ENCODE peak calls at places on chromosomes 4 and X, in four cellular contexts. G is H1, A is tibial nerve, U is A549. H is an unnamed sample.

GRCh38 chr4:153432971-153433752 is 33.0 kb upstream of the TMEM131L start:
- DNase-seq in G (peak; percentile 62), A (no peak), U (peak; percentile 5), H (peak; percentile 13)

GRCh38 chrX:104137496-104137895 is 19.3 kb downstream of the SLC25A53 start:
- DNase-seq in G (no peak), A (no peak), U (no peak), H (no peak)

GRCh38 chr4:109816894-109817293 is 1.3 kb downstream of the GAR1 start:
- DNase-seq in G (no peak), A (no peak), U (no peak), H (no peak)

GRCh38 chr4:16294455-16294854 is 68.2 kb upstream of the TAPT1 start:
- DNase-seq in G (no peak), A (no peak), U (no peak), H (no peak)

GRCh38 chr4:116925900-116926457 is 159.4 kb downstream of the TRAM1L1 start:
- DNase-seq in G (peak; percentile 71), A (no peak), U (no peak), H (no peak)

GRCh38 chr4:184097240-184097619 is 120.4 kb downstream of the ENPP6 start:
- DNase-seq in G (peak; percentile 91), A (peak; percentile 40), U (no peak), H (no peak)

GRCh38 chr4:168900080-168900479 is 110.0 kb downstream of the CBR4 start:
- DNase-seq in G (no peak), A (peak; percentile 40), U (no peak), H (no peak)

GRCh38 chr4:42655921-42656735 is 777 bp downstream of the ATP8A1 start:
- DNase-seq in G (peak; percentile 69), A (no peak), U (peak; percentile 3), H (no peak)

GRCh38 chrX:54413753-54414152 is 26.5 kb upstream of the TSR2 start:
- DNase-seq in G (no peak), A (no peak), U (no peak), H (no peak)

GRCh38 chr4:137531951-137532868 is at the start of gene PCDH18:
- DNase-seq in G (peak; percentile 68), A (peak; percentile 88), U (no peak), H (peak; percentile 4)

GRCh38 chr4:55256787-55257186 is 89.3 kb upstream of the SRD5A3 start:
- DNase-seq in G (no peak), A (no peak), U (no peak), H (no peak)

GRCh38 chr4:26110493-26110892 is 196.5 kb downstream of the SMIM20 start:
- DNase-seq in G (no peak), A (no peak), U (no peak), H (no peak)

GRCh38 chrX:107273795-107274194 is 67.4 kb downstream of the DNAAF6 start:
- DNase-seq in G (no peak), A (no peak), U (no peak), H (no peak)

GRCh38 chrX:54181196-54181953 is 1.7 kb downstream of the FAM120C start:
- DNase-seq in G (no peak), A (no peak), U (no peak), H (no peak)

GRCh38 chrX:81195712-81196111 is 6.0 kb downstream of the HMGN5 start:
- DNase-seq in G (peak; percentile 57), A (peak; percentile 14), U (peak; percentile 13), H (no peak)

GRCh38 chrX:122119361-122119760 is 1064.7 kb upstream of the GRIA3 start:
- DNase-seq in G (no peak), A (no peak), U (no peak), H (no peak)

GRCh38 chr4:7924570-7924969 is 15.1 kb downstream of the AFAP1 start:
- DNase-seq in G (no peak), A (no peak), U (no peak), H (no peak)

GRCh38 chr4:150886597-150886996 is 128.5 kb downstream of the LRBA start:
- DNase-seq in G (no peak), A (no peak), U (no peak), H (no peak)

GRCh38 chr4:85005865-85006377 is 39.4 kb upstream of the WDFY3 start:
- DNase-seq in G (no peak), A (no peak), U (no peak), H (no peak)

GRCh38 chr4:183634086-183634485 is 24.9 kb downstream of the RWDD4 start:
- DNase-seq in G (no peak), A (no peak), U (no peak), H (no peak)

GRCh38 chr4:166067915-166068314 is 194.9 kb downstream of the TLL1 start:
- DNase-seq in G (no peak), A (no peak), U (no peak), H (no peak)

GRCh38 chrX:41238543-41238942 is 95.4 kb upstream of the DDX3X start:
- DNase-seq in G (no peak), A (no peak), U (no peak), H (no peak)

GRCh38 chrX:12554206-12554605 is 237.0 kb upstream of the PRPS2 start:
- DNase-seq in G (no peak), A (no peak), U (no peak), H (no peak)

GRCh38 chr4:155807021-155807420 is 48.2 kb downstream of the GUCY1B1 start:
- DNase-seq in G (no peak), A (no peak), U (no peak), H (no peak)

GRCh38 chrX:104539081-104539480 is 26.9 kb upstream of the IL1RAPL2 start:
- DNase-seq in G (no peak), A (no peak), U (no peak), H (no peak)

GRCh38 chr4:23169598-23170311 is 477.0 kb downstream of the GBA3 start:
- DNase-seq in G (no peak), A (no peak), U (no peak), H (no peak)

GRCh38 chr4:76811604-76812412 is 86.1 kb downstream of the SOWAHB start:
- DNase-seq in G (no peak), A (no peak), U (no peak), H (no peak)

GRCh38 chr4:167578906-167579305 is 344.6 kb upstream of the SPOCK3 start:
- DNase-seq in G (no peak), A (no peak), U (no peak), H (no peak)

DNA sequence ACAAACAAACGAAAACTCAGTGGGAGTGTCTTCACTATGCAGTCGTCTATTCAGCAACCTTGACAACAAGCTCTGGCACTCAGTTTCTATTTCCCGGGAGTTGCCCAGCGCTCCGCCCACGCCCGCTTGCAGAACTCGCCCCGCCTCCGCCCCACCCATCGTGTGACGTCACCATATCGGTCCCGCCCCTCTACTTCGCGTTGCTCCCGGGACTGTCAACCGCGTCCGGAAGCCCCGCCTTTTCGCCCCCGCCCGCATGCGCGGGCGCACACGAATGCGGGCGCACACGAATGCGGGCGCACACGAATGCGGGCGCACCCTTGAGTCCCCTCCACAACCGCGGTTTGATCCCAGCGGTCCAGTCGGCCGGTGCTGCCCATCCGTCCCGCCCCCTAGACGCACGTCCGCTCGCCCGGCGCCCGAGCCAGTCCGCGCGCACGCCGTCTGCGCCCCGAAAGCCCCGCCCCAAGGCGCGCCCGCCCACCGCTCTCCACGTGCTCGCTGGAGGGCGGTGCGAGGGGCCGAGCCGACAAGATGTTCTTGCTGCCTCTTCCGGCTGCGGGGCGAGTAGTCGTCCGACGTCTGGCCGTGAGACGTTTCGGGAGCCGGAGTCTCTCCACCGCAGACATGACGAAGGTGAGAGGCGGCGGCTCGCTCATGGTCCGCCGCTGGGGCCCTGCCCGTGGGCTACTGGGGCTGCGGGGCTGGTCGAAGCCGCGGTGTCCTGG is at the start of gene LAP3:
- DNase-seq in G (peak; percentile 100), A (peak; percentile 99), U (peak; percentile 76), H (peak; percentile 84)
- TF ChIP-seq POLR2A in G (peak; percentile 89), A (peak; percentile 94), U (peak; percentile 83), H (no peak)

DNA sequence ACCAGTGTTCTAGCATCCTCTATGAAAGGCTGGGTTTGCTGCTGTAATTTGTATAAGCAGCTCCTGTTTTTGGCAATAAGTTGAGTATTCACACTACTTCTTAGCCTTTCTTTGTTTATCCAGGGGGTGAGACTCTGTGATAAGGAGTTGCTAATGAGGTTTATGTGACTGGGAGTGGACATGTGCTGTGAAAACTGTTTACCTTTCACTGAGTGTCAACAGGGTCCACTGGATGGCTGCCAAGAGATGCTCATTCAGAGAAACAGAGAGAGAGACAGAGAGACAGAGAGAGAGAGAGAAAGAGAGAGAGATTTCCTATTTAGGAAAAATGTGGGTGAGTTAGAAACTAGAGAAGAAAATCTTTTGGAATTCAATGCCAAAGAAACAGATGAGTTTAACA is 233.9 kb downstream of the CHIC2 start:
- DNase-seq in G (no peak), A (no peak), U (no peak), H (no peak)
- H3K9me3 ChIP-seq in G (peaks cover 49% of the 10 kb centered on the region), A (no peaks in the 10 kb centered on the region), U (peaks cover 12% of the 10 kb centered on the region), H (no peaks in the 10 kb centered on the region)

DNA sequence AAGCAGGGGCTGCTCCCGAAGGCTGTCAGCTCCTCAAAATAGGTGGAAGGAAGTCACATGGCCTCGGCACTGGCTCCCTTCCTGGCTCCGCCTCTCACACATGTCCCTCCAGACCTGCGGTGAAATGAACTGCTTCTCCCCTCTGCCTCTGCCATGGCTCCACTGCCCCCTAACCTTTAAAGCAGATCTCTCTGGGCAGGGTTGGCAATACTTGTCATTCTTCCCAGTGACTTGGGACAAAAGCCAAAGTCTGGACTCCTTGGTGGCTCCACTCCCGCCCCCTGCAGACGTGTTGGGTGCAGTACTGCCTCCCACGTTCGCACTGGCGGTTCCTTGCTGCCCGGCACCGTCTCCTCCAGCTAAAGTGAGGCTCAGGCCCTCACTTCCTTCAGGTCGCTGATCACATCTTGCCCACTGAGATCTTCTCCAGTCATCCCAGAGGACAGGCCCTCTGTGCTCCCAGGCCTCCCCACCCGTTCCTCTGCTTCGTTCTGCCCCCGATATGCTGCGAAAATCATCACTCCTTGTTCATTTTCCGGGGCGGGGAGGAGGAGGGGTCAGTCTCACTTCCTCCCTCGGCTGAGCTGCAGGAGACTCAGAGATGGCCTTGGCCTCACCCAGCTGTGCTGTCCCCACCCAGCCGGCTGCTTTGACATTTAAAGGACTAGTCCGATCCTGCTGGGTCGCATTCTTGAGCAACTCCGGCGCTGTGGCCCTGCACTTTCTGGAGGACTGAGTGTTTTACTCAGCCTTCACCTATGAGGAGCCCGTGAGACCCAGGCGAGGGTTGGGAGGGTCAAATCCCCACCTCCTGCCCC is 97.4 kb downstream of the PHKA2 start:
- DNase-seq in G (peak; percentile 59), A (peak; percentile 44), U (peak; percentile 52), H (no peak)
- TF ChIP-seq POLR2A in G (no peak), A (peak; percentile 23), U (peak; percentile 27), H (no peak)

GRCh38 chr4:19194672-19195071 is 1057.0 kb upstream of the SLIT2 start:
- DNase-seq in G (no peak), A (no peak), U (no peak), H (no peak)

GRCh38 chr4:19195696-19196095 is 1056.0 kb upstream of the SLIT2 start:
- DNase-seq in G (peak; percentile 53), A (no peak), U (no peak), H (no peak)

GRCh38 chr4:19187709-19188108 is 1064.0 kb upstream of the SLIT2 start:
- DNase-seq in G (no peak), A (no peak), U (no peak), H (no peak)

DNA sequence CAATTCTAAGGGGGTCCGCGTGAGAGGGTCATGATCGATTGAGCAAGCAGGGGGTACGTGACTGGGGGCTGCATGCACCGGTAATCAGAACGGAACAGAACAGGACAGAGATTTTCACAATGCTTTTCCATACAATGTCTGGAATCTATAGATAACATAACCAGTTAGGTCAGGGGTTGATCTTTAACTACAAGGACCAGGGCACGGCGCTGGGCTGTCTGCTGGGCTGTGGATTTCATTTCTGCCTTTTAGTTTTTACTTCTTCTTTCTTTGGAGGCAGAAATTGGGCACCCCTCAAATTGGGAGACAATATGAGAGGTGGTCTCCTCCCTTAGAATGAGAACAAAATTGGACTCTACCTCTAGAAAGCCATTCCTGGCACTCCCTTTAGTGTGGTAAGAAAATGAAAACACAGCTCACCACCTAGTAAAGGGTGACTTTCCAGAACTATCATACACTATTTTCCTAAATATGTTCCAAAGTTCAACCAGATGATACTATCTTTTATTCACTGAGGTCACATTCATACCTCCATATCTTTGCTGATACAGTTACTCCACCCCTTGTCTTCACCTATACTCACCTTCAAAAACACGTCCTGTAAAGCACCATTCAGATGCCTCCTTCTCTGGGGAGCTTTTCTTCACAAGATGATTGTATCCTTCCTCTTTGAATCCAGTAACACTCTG is 1058.3 kb upstream of the SLIT2 start:
- DNase-seq in G (no peak), A (no peak), U (no peak), H (no peak)
- H3K9me3 ChIP-seq in G (peaks cover 15% of the 10 kb centered on the region), A (no peaks in the 10 kb centered on the region), U (no peaks in the 10 kb centered on the region), H (no peaks in the 10 kb centered on the region)

H was measured in esophagus squamous epithelium.